ENCODE peak calls at places on chromosome 13, in ten cellular contexts. T is CD8-positive, alpha-beta T cell; S is NT2/D1; G is colonic mucosa; W is tibial artery; Q is CD8-positive, alpha-beta memory T cell; L is HCT116; Z is GM23248; M is psoas muscle; X is PC-9. N is an unnamed sample. For H3K27me3 and H3K4me1, the result is how much of the 10 kb centered on the place peaks cover.

GRCh38 chr13:84574851-84575250 is 692.6 kb upstream of the SLITRK1 start:
- DNase-seq in T (no peak), S (no peak), G (no peak), W (no peak), Q (no peak), L (no peak), Z (peak), M (no peak), X (no peak), N (no peak)

GRCh38 chr13:80923907-80924306 is 583.0 kb upstream of the SPRY2 start:
- DNase-seq in T (no peak), S (no peak), G (no peak), W (no peak), Q (no peak), L (no peak), Z (no peak), M (no peak), X (no peak), N (no peak)

GRCh38 chr13:53073711-53074110 is 45.1 kb downstream of the OLFM4 start:
- DNase-seq in T (no peak), S (no peak), G (no peak), W (no peak), Q (no peak), L (no peak), Z (no peak), M (no peak), X (no peak), N (no peak)

GRCh38 chr13:66312312-66313087 is 917.6 kb downstream of the PCDH9 start:
- DNase-seq in T (no peak), S (no peak), G (peak), W (no peak), Q (no peak), L (no peak), Z (no peak), M (no peak), X (no peak), N (no peak)

GRCh38 chr13:75219479-75220237 is 262.3 kb downstream of the TBC1D4 start:
- DNase-seq in T (peak), S (peak), G (peak), W (peak), Q (peak), L (peak), Z (peak), M (peak), X (no peak), N (peak)

GRCh38 chr13:113758651-113759524 is at the start of gene TMEM255B:
- DNase-seq in T (peak), S (peak), G (peak), W (peak), Q (peak), L (peak), Z (peak), M (peak), X (no peak), N (peak)

GRCh38 chr13:28953714-28954113 is 133.6 kb downstream of the MTUS2 start:
- DNase-seq in T (no peak), S (no peak), G (no peak), W (no peak), Q (no peak), L (no peak), Z (no peak), M (no peak), X (no peak), N (no peak)

GRCh38 chr13:21069561-21070004 is 8.2 kb upstream of the LATS2 start:
- DNase-seq in T (no peak), S (no peak), G (no peak), W (no peak), Q (no peak), L (no peak), Z (peak), M (no peak), X (peak), N (no peak)

GRCh38 chr13:51435002-51435578 is 17.7 kb downstream of the INTS6 start:
- DNase-seq in T (no peak), S (no peak), G (no peak), W (no peak), Q (peak), L (no peak), Z (peak), M (no peak), X (no peak), N (peak)

GRCh38 chr13:79668353-79668752 is 187.4 kb downstream of the NDFIP2 start:
- DNase-seq in T (no peak), S (no peak), G (no peak), W (no peak), Q (no peak), L (no peak), Z (no peak), M (no peak), X (no peak), N (no peak)

GRCh38 chr13:23740002-23740401 is 149.2 kb downstream of the MIPEP start:
- DNase-seq in T (no peak), S (no peak), G (no peak), W (no peak), Q (no peak), L (no peak), Z (no peak), M (no peak), X (no peak), N (no peak)

DNA sequence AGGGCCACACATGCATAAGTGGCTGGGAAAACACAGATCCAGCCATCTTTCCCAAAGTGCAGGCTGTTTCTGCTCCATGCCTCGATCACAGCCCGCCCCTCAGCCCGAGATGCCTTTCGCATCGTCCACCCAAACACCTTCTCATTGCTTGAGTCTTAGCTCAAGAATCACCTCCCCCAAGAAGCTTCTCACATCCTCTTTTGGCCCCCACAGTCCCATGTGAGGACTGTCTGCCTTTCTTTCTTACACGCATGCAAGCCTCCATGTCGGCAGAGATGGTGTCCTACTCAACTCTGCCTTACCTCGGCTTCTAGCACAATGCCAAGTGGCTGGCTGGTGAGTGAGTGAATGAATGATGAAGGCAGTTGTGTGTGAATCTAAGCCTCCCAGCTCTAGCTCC is 18.1 kb upstream of the GSX1 start:
- DNase-seq in T (no peak), S (no peak), G (no peak), W (no peak), Q (no peak), L (no peak), Z (no peak), M (no peak), X (no peak), N (no peak)
- H3K27me3 ChIP-seq in T (under half), S (under half), G (under half), W (under half), Q (under half), L (under half), Z (under half), M (under half), X (under half), N (under half)

GRCh38 chr13:95706356-95706755 is 29.4 kb downstream of the DNAJC3 start:
- DNase-seq in T (no peak), S (no peak), G (no peak), W (no peak), Q (no peak), L (no peak), Z (no peak), M (no peak), X (no peak), N (no peak)
- H3K4me1 ChIP-seq in T (under half), S (under half), G (under half), W (under half), Q (under half), L (under half), Z (under half), M (under half), X (under half), N (under half)

GRCh38 chr13:43286769-43287168 is 263.4 kb downstream of the DNAJC15 start:
- DNase-seq in T (no peak), S (no peak), G (no peak), W (no peak), Q (no peak), L (no peak), Z (no peak), M (no peak), X (no peak), N (no peak)
- H3K27me3 ChIP-seq in T (under half), S (under half), G (under half), W (under half), Q (under half), L (under half), Z (under half), M (under half), X (under half), N (under half)

GRCh38 chr13:110302154-110302553 is 4.8 kb downstream of the COL4A1 start:
- DNase-seq in T (no peak), S (no peak), G (no peak), W (no peak), Q (no peak), L (no peak), Z (no peak), M (no peak), X (no peak), N (no peak)

GRCh38 chr13:110302986-110303385 is 4.0 kb downstream of the COL4A1 start:
- DNase-seq in T (no peak), S (no peak), G (no peak), W (no peak), Q (no peak), L (no peak), Z (no peak), M (no peak), X (no peak), N (no peak)

GRCh38 chr13:110300090-110300815 is 6.7 kb downstream of the COL4A1 start:
- DNase-seq in T (no peak), S (no peak), G (no peak), W (no peak), Q (no peak), L (no peak), Z (no peak), M (no peak), X (no peak), N (no peak)

GRCh38 chr13:110301083-110301482 is 5.9 kb downstream of the COL4A1 start:
- DNase-seq in T (no peak), S (no peak), G (no peak), W (no peak), Q (no peak), L (no peak), Z (no peak), M (no peak), X (no peak), N (no peak)

GRCh38 chr13:110301606-110302131 is 5.3 kb downstream of the COL4A1 start:
- DNase-seq in T (no peak), S (no peak), G (no peak), W (no peak), Q (no peak), L (no peak), Z (peak), M (no peak), X (no peak), N (no peak)
- H3K4me1 ChIP-seq in T (under half), S (under half), G (under half), W (half or more), Q (under half), L (under half), Z (under half), M (under half), X (under half), N (under half)

GRCh38 chr13:39602614-39603366 is at the start of gene LHFPL6:
- DNase-seq in T (peak), S (peak), G (peak), W (peak), Q (peak), L (no peak), Z (peak), M (peak), X (peak), N (peak)
- H3K27me3 ChIP-seq in T (under half), S (under half), G (under half), W (under half), Q (under half), L (under half), Z (under half), M (under half), X (under half), N (under half)

DNA sequence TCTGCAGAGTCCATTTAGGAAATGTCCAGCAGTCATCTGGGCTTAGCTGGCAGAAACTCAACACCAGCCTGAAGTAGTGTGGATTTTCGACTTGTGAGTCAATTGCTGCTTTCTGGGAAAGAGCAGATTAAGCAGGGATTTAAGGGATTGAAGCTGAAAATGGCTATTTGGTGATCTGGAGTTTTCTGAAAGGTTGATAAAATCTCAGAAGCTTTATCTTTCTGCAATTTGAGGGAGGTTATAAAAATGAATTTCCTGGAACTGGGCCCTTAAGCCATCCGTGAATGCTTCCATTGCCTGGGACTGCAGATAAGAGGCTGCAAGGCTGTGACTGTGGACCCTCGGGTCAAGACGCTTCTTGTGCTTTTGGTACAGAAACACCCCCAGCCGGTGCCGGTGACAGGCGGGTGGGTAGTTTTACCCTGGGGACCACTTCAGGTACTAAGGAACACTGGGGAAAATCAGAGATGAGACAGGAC is 61.5 kb downstream of the COL4A1 start:
- DNase-seq in T (no peak), S (no peak), G (peak), W (no peak), Q (no peak), L (no peak), Z (peak), M (peak), X (no peak), N (no peak)
- H3K4me1 ChIP-seq in T (under half), S (under half), G (under half), W (half or more), Q (under half), L (under half), Z (half or more), M (under half), X (under half), N (under half)

GRCh38 chr13:112078216-112078615 is 11.3 kb downstream of the SOX1 start:
- DNase-seq in T (no peak), S (no peak), G (no peak), W (peak), Q (no peak), L (no peak), Z (no peak), M (no peak), X (no peak), N (no peak)

GRCh38 chr13:112078879-112079526 is 12.1 kb downstream of the SOX1 start:
- DNase-seq in T (no peak), S (no peak), G (no peak), W (peak), Q (no peak), L (no peak), Z (no peak), M (no peak), X (peak), N (no peak)

GRCh38 chr13:112079696-112080095 is 12.7 kb downstream of the SOX1 start:
- DNase-seq in T (no peak), S (no peak), G (no peak), W (peak), Q (no peak), L (no peak), Z (no peak), M (no peak), X (no peak), N (no peak)

GRCh38 chr13:112074139-112074710 is 7.3 kb downstream of the SOX1 start:
- DNase-seq in T (no peak), S (no peak), G (no peak), W (peak), Q (no peak), L (no peak), Z (no peak), M (no peak), X (no peak), N (no peak)

GRCh38 chr13:112077729-112078128 is 10.8 kb downstream of the SOX1 start:
- DNase-seq in T (no peak), S (no peak), G (no peak), W (peak), Q (no peak), L (no peak), Z (no peak), M (no peak), X (no peak), N (no peak)
- H3K27me3 ChIP-seq in T (under half), S (half or more), G (under half), W (under half), Q (under half), L (under half), Z (under half), M (under half), X (half or more), N (under half)

DNA sequence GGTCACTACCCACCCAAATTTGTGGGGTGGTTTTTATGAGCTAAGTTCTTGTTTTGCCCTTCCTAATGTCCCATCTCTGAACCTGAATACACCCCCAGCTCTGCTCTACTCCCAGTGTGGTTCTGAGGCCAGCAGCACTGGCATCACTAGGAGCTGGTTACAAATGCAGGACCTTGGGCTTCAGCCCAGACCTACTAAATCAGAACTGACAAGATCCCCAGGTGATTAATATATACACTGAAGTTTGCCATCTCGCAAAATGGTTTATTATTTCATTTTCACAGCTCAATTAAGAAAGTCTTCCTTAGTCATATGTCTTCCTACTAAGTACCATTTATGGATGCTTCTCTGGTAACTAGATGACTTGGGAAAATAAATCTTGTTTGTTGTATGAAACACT is 67.8 kb downstream of the FOXO1 start:
- DNase-seq in T (no peak), S (no peak), G (no peak), W (no peak), Q (no peak), L (no peak), Z (no peak), M (peak), X (no peak), N (no peak)
- H3K4me1 ChIP-seq in T (half or more), S (under half), G (under half), W (under half), Q (half or more), L (under half), Z (under half), M (half or more), X (under half), N (under half)

GRCh38 chr13:110559986-110560385 is 1.5 kb downstream of the RAB20 start:
- DNase-seq in T (no peak), S (no peak), G (no peak), W (no peak), Q (no peak), L (no peak), Z (peak), M (no peak), X (peak), N (no peak)

GRCh38 chr13:110561335-110562033 is at the start of gene RAB20:
- DNase-seq in T (peak), S (peak), G (peak), W (peak), Q (peak), L (peak), Z (peak), M (peak), X (peak), N (peak)

GRCh38 chr13:110560606-110561334 is 752 bp downstream of the RAB20 start:
- DNase-seq in T (no peak), S (peak), G (no peak), W (peak), Q (peak), L (no peak), Z (peak), M (no peak), X (peak), N (peak)

GRCh38 chr13:110557610-110558305 is 3.8 kb downstream of the RAB20 start:
- DNase-seq in T (no peak), S (no peak), G (no peak), W (no peak), Q (no peak), L (no peak), Z (no peak), M (no peak), X (no peak), N (no peak)

DNA sequence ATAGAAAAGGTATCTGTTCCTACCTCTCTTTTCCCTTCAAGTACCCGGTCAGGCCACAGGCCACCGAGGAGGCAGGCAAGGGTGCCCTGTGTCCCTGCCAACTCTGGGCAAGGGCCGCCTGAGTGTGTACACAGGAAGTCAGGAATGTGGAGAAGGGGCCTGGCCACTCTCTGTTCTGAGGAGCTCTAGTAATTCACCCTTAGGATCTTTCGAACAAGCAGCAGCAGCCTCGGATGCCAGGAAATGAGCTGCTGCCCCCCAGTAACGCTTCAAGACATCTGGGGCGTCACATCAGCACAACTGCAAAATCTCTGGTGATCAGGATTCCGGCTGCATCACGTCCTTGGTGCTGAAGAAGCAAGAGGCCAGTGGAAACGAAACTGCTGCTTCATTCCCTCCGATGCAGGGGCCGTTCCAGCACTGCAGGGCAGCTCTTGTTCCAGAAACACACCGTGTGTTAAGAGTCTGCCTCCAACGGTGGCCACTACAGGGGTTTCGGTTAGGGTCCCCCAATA is 2.0 kb downstream of the RAB20 start:
- DNase-seq in T (no peak), S (no peak), G (peak), W (peak), Q (no peak), L (no peak), Z (peak), M (no peak), X (peak), N (no peak)
- H3K27me3 ChIP-seq in T (under half), S (under half), G (under half), W (under half), Q (under half), L (under half), Z (under half), M (under half), X (under half), N (under half)

DNA sequence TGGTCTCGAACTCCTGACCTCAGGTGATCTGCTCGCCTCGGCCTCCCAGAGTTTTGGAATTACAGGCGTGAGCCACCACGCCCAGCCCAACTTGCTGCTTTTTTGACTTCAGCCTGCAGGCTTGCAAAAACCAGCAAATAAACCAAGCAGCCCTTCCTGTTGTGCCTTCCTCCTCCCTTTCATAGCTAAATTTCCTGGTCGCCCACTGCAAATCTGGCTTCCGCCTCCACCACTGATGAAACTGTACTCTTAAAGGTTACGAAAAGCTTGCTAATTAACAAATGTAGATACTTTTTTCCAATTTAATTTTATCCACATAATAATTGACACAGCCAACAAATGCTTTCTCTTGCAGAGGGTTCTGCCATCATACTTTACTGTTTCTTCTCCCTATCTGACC is 8.1 kb upstream of the RASL11A start:
- DNase-seq in T (no peak), S (no peak), G (no peak), W (no peak), Q (no peak), L (no peak), Z (no peak), M (no peak), X (no peak), N (no peak)
- H3K4me1 ChIP-seq in T (under half), S (under half), G (under half), W (under half), Q (under half), L (under half), Z (under half), M (under half), X (under half), N (under half)